ENCODE peak calls at places on chromosomes 13 and 19, in eight cellular contexts. F is glutamatergic neuron, V is colonic mucosa, T is AG04450, C is IMR-90, Q is fibroblast of lung, G is psoas muscle, R is AG04449. U is an unnamed sample.

GRCh38 chr19:55256562-55257460 is 2.0 kb downstream of the PPP6R1 start:
- DNase-seq in C (no peak), V (no peak), G (no peak), R (no peak), Q (no peak), T (no peak), F (no peak), U (no peak)

GRCh38 chr19:46955114-46955812 is 64.4 kb upstream of the NPAS1 start:
- DNase-seq in Q (no peak), R (no peak), G (no peak), F (no peak), T (no peak), V (no peak), C (peak; percentile 52), U (no peak)

GRCh38 chr13:113967729-113968462 is 6.0 kb downstream of the C13orf46 start:
- DNase-seq in T (no peak), R (no peak), C (no peak), F (no peak), V (no peak), G (peak; percentile 10), Q (no peak), U (no peak)

GRCh38 chr19:36101550-36102327 is 9.2 kb upstream of the OVOL3 start:
- DNase-seq in V (no peak), T (no peak), Q (no peak), G (no peak), F (no peak), C (no peak), R (no peak), U (no peak)

GRCh38 chr13:89455741-89456140 is 1784.6 kb downstream of the SLITRK5 start:
- DNase-seq in F (no peak), R (no peak), G (no peak), T (no peak), C (no peak), Q (no peak), V (no peak), U (no peak)

GRCh38 chr19:46515879-46516350 is 20.2 kb upstream of the PNMA8B start:
- DNase-seq in Q (peak; percentile 44), R (no peak), F (no peak), G (no peak), T (no peak), C (peak; percentile 33), V (no peak), U (no peak)

GRCh38 chr13:92379371-92379770 is 847.2 kb upstream of the GPC6 start:
- DNase-seq in F (no peak), C (no peak), R (no peak), Q (no peak), T (no peak), G (no peak), V (no peak), U (no peak)

GRCh38 chr13:73059460-73060250 is 850 bp downstream of the KLF5 start:
- DNase-seq in R (no peak), F (peak; percentile 57), V (peak; percentile 45), Q (no peak), T (no peak), C (peak; percentile 10), G (peak; percentile 58), U (peak; percentile 69)

GRCh38 chr19:31013391-31013975 is 335.8 kb downstream of the TSHZ3 start:
- DNase-seq in C (no peak), T (no peak), G (no peak), Q (no peak), V (no peak), R (no peak), F (no peak), U (no peak)

GRCh38 chr13:79973533-79973963 is 367.4 kb downstream of the SPRY2 start:
- DNase-seq in C (no peak), F (no peak), R (no peak), G (peak; percentile 18), T (no peak), V (no peak), Q (no peak), U (no peak)
- TF ChIP-seq CTCF in C (peak; percentile 34), F (peak; percentile 72), R (no peak), G (peak; percentile 42), T (peak; percentile 49), V (peak; percentile 38), Q (peak; percentile 44), U (no peak)

DNA sequence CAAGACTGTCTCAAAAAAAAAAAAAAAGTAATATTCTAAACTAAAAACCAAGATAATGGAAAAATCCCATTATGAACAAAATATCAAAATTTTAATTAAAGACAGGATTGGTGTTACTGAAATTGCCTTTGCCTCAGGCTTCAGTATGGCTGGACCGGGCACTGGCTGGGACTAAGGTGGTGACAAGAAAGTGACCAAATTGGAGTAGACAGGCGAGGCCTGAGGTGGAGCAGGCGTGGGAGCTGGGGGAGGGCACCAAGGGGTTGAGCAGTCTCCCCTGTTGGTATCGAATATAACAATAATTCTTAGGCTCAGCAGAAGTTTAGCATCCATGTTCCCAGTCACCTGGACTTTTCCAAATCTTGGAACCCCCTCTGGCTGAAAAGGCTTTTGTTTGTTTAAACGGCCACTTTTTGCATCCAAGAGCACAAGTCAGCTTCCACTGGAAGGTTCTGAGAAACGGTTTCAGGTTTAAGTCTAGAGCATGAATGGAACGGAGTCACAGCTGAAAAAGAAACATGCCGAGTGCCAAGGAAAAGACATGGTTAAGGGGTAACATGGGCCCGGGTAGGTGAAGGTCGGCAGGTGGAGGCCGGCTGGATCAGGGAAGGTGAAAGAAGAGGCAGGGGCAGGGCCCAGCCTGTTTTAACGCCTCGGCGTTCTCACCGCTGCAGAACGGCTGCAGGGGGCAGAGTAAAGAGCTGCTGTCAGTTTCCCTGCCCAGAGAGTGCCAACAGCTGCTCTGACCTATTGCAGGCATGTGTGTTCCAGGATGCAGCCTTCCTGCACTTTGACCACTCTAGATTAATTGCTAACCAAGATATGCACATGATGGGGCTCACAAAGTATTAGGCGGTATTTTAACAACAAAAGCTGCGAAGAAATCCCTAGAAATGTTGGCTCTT is 104.4 kb downstream of the TM9SF2 start:
- DNase-seq in C (no peak), Q (no peak), R (no peak), F (peak; percentile 44), V (peak; percentile 77), G (peak; percentile 37), T (no peak), U (peak; percentile 29)
- TF ChIP-seq CTCF in C (no peak), Q (peak; percentile 14), R (peak; percentile 10), F (no peak), V (no peak), G (peak; percentile 31), T (peak; percentile 30), U (no peak)

GRCh38 chr19:18282021-18282787 is 782 bp upstream of the JUND start:
- DNase-seq in C (no peak), R (no peak), Q (no peak), G (no peak), F (no peak), V (peak; percentile 57), T (peak; percentile 69), U (no peak)
- TF ChIP-seq CTCF in C (peak; percentile 38), R (peak; percentile 41), Q (peak; percentile 5), G (no peak), F (no peak), V (no peak), T (peak; percentile 36), U (no peak)

GRCh38 chr13:59261928-59262488 is 901.7 kb downstream of the DIAPH3 start:
- DNase-seq in F (no peak), Q (peak; percentile 50), V (no peak), G (no peak), R (no peak), C (peak; percentile 12), T (no peak), U (no peak)
- TF ChIP-seq CTCF in F (peak; percentile 40), Q (peak; percentile 30), V (no peak), G (peak; percentile 9), R (peak; percentile 23), C (peak; percentile 44), T (peak; percentile 51), U (peak; percentile 51)

GRCh38 chr13:102657630-102658029 is 37.2 kb downstream of the METTL21C start:
- DNase-seq in C (no peak), G (no peak), R (no peak), F (no peak), Q (no peak), T (no peak), V (no peak), U (no peak)
- TF ChIP-seq CTCF in C (peak; percentile 15), G (peak; percentile 30), R (no peak), F (peak; percentile 56), Q (no peak), T (peak; percentile 36), V (no peak), U (peak; percentile 15)

DNA sequence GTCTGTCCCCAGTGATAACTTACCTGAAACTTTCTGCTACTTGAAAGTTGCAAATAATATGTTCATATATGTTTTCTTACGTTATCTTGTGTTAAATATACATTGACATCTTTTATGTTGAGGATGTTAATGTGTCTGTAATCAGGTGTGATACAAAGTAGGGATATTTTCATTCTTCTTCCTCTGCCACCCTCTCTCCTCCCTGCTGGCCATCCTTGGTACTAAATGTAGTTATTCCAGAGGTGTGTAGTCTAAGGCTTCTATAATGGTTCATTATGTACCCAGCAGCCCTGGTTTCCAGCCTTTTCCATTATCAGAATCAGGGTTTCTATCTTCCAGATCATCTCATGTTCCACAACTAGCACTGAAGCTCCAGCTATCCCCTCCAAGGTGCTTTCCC is 606.7 kb upstream of the KLHL1 start:
- DNase-seq in T (no peak), Q (no peak), R (no peak), G (no peak), V (no peak), C (no peak), F (no peak), U (no peak)
- TF ChIP-seq CTCF in T (no peak), Q (no peak), R (no peak), G (no peak), V (no peak), C (no peak), F (peak; percentile 49), U (peak; percentile 12)

U was measured in nephron progenitor cell.